ENCODE peak calls at places on chromosomes 11 and 22, in nine cellular contexts. D, F, M, U, H, A, O, B and C are unnamed samples.

GRCh38 chr11:71080239-71081097 is 171.9 kb downstream of the SHANK2 start:
- ATAC-seq in D (peak; percentile 52), F (peak; percentile 75), M (no peak), U (peak; percentile 70), H (peak; percentile 36), A (no peak), O (peak; percentile 79), B (peak; percentile 97), C (no peak)

GRCh38 chr11:1842149-1843097 is 3.6 kb downstream of the TNNI2 start:
- ATAC-seq in D (no peak), F (no peak), M (no peak), U (peak; percentile 28), H (peak; percentile 35), A (no peak), O (no peak), B (no peak), C (no peak)

GRCh38 chr11:68939583-68940555 is 36.2 kb downstream of the IGHMBP2 start:
- ATAC-seq in D (no peak), F (no peak), M (no peak), U (no peak), H (no peak), A (no peak), O (no peak), B (no peak), C (no peak)

GRCh38 chr11:67006029-67006884 is 16.7 kb upstream of the SYT12 start:
- ATAC-seq in D (peak; percentile 63), F (peak; percentile 68), M (no peak), U (no peak), H (peak; percentile 80), A (no peak), O (no peak), B (peak; percentile 95), C (peak; percentile 12)

GRCh38 chr22:35649026-35649553 is 844 bp downstream of the APOL6 start:
- ATAC-seq in D (no peak), F (no peak), M (no peak), U (no peak), H (peak; percentile 12), A (no peak), O (peak; percentile 53), B (no peak), C (no peak)

GRCh38 chr11:62444271-62444833 is 25.5 kb downstream of the SCGB1A1 start:
- ATAC-seq in D (peak; percentile 51), F (peak; percentile 50), M (peak; percentile 29), U (peak; percentile 66), H (peak; percentile 78), A (no peak), O (peak; percentile 57), B (no peak), C (peak; percentile 91)

GRCh38 chr22:31447337-31447736 is 42.3 kb downstream of the EIF4ENIF1 start:
- ATAC-seq in D (no peak), F (no peak), M (no peak), U (no peak), H (no peak), A (no peak), O (no peak), B (no peak), C (no peak)

GRCh38 chr22:40240671-40241070 is 62.9 kb downstream of the TNRC6B start:
- ATAC-seq in D (peak; percentile 9), F (no peak), M (peak; percentile 25), U (no peak), H (no peak), A (no peak), O (no peak), B (peak; percentile 37), C (no peak)

GRCh38 chr11:63444181-63444580 is 46.8 kb downstream of the PLAAT5 start:
- ATAC-seq in D (peak; percentile 60), F (no peak), M (no peak), U (no peak), H (no peak), A (no peak), O (no peak), B (no peak), C (no peak)

GRCh38 chr11:92601048-92601447 is 368.4 kb upstream of the MTNR1B start:
- ATAC-seq in D (no peak), F (no peak), M (no peak), U (peak; percentile 54), H (no peak), A (no peak), O (no peak), B (no peak), C (no peak)

GRCh38 chr11:2777871-2778629 is 78.3 kb upstream of the KCNQ1OT1 start:
- ATAC-seq in D (no peak), F (no peak), M (no peak), U (peak; percentile 4), H (peak; percentile 1), A (no peak), O (no peak), B (no peak), C (no peak)

GRCh38 chr22:45966892-45967365 is 10.0 kb downstream of the WNT7B start:
- ATAC-seq in D (no peak), F (no peak), M (no peak), U (no peak), H (no peak), A (no peak), O (no peak), B (no peak), C (no peak)

GRCh38 chr11:118014022-118014421 is 27.8 kb downstream of the IL10RA start:
- ATAC-seq in D (peak; percentile 50), F (no peak), M (no peak), U (no peak), H (no peak), A (no peak), O (no peak), B (no peak), C (no peak)

GRCh38 chr11:6251990-6252473 is 7.6 kb upstream of the CCKBR start:
- ATAC-seq in D (no peak), F (no peak), M (no peak), U (peak; percentile 5), H (peak; percentile 32), A (no peak), O (peak; percentile 34), B (no peak), C (no peak)

GRCh38 chr22:49955581-49956417 is 4.8 kb upstream of the PIM3 start:
- ATAC-seq in D (no peak), F (no peak), M (no peak), U (no peak), H (no peak), A (no peak), O (no peak), B (no peak), C (no peak)

GRCh38 chr11:10893713-10894112 is 35.9 kb upstream of the ZBED5 start:
- ATAC-seq in D (no peak), F (no peak), M (no peak), U (peak; percentile 66), H (peak; percentile 55), A (no peak), O (peak; percentile 44), B (peak; percentile 44), C (no peak)

GRCh38 chr11:3866206-3866605 is 10.7 kb downstream of the STIM1 start:
- ATAC-seq in D (no peak), F (peak; percentile 33), M (peak; percentile 50), U (peak; percentile 65), H (peak; percentile 59), A (no peak), O (peak; percentile 85), B (no peak), C (no peak)

GRCh38 chr11:114172871-114173444 is 113.4 kb downstream of the ZBTB16 start:
- ATAC-seq in D (peak; percentile 54), F (no peak), M (peak; percentile 81), U (peak; percentile 60), H (peak; percentile 66), A (peak; percentile 21), O (peak; percentile 21), B (no peak), C (no peak)

GRCh38 chr11:130516868-130517505 is 68.5 kb downstream of the ADAMTS15 start:
- ATAC-seq in D (no peak), F (no peak), M (no peak), U (no peak), H (no peak), A (no peak), O (no peak), B (no peak), C (no peak)